ENCODE peak calls at places on chromosome 9, in eight cellular contexts. One of them, this sample, is unnamed.
A peak's percentile ranks its signal among the peaks of the same experiment; 100 is the strongest.

GRCh38 chr9:101528015-101528414 is 5.6 kb upstream of the RNF20 start:
- DNase-seq in activated T-helper 1 cell treated with anti-CD3 and anti-CD28 coated beads, Interleukin-12 subunit alpha, Interleukin-12 subunit beta, Interleukin-2, Interleukin-4 antibody, amounts not matched to agents 30 ng/mL and 10 ng/mL and 1 ng/mL, durations not matched to agents 14 hours and 24 hours and 36 hours: no peak
- DNase-seq in pons: no peak
- DNase-seq in posterior cingulate gyrus: no peak
- DNase-seq in dorsolateral prefrontal cortex: no peak
- DNase-seq in mesothelial cell of epicardium: no peak
- DNase-seq in HCT116: no peak
- DNase-seq in LHCN-M2: no peak
- DNase-seq in this sample: no peak

GRCh38 chr9:105007143-105007542 is 79.2 kb upstream of the ABCA1 start:
- DNase-seq in LHCN-M2: peak; percentile 90
- DNase-seq in dorsolateral prefrontal cortex: no peak
- DNase-seq in mesothelial cell of epicardium: no peak
- DNase-seq in posterior cingulate gyrus: no peak
- DNase-seq in activated T-helper 1 cell treated with anti-CD3 and anti-CD28 coated beads, Interleukin-12 subunit alpha, Interleukin-12 subunit beta, Interleukin-2, Interleukin-4 antibody, amounts not matched to agents 30 ng/mL and 10 ng/mL and 1 ng/mL, durations not matched to agents 14 hours and 24 hours and 36 hours: no peak
- DNase-seq in pons: no peak
- DNase-seq in HCT116: no peak
- DNase-seq in this sample: no peak

GRCh38 chr9:77019810-77020437 is 469 bp downstream of the FOXB2 start:
- DNase-seq in LHCN-M2: no peak
- DNase-seq in dorsolateral prefrontal cortex: no peak
- DNase-seq in mesothelial cell of epicardium: no peak
- DNase-seq in activated T-helper 1 cell treated with anti-CD3 and anti-CD28 coated beads, Interleukin-12 subunit alpha, Interleukin-12 subunit beta, Interleukin-2, Interleukin-4 antibody, amounts not matched to agents 30 ng/mL and 10 ng/mL and 1 ng/mL, durations not matched to agents 14 hours and 24 hours and 36 hours: no peak
- DNase-seq in HCT116: no peak
- DNase-seq in posterior cingulate gyrus: no peak
- DNase-seq in pons: no peak
- DNase-seq in this sample: no peak

GRCh38 chr9:129640871-129641750 is 840 bp downstream of the ASB6 start:
- DNase-seq in pons: no peak
- DNase-seq in mesothelial cell of epicardium: no peak
- DNase-seq in posterior cingulate gyrus: no peak
- DNase-seq in LHCN-M2: no peak
- DNase-seq in activated T-helper 1 cell treated with anti-CD3 and anti-CD28 coated beads, Interleukin-12 subunit alpha, Interleukin-12 subunit beta, Interleukin-2, Interleukin-4 antibody, amounts not matched to agents 30 ng/mL and 10 ng/mL and 1 ng/mL, durations not matched to agents 14 hours and 24 hours and 36 hours: no peak
- DNase-seq in HCT116: no peak
- DNase-seq in dorsolateral prefrontal cortex: no peak
- DNase-seq in this sample: no peak

GRCh38 chr9:93673271-93673843 is 97.0 kb downstream of the PHF2 start:
- DNase-seq in mesothelial cell of epicardium: peak; percentile 31
- DNase-seq in dorsolateral prefrontal cortex: peak; percentile 1
- DNase-seq in posterior cingulate gyrus: peak; percentile 12
- DNase-seq in HCT116: no peak
- DNase-seq in LHCN-M2: peak; percentile 26
- DNase-seq in activated T-helper 1 cell treated with anti-CD3 and anti-CD28 coated beads, Interleukin-12 subunit alpha, Interleukin-12 subunit beta, Interleukin-2, Interleukin-4 antibody, amounts not matched to agents 30 ng/mL and 10 ng/mL and 1 ng/mL, durations not matched to agents 14 hours and 24 hours and 36 hours: no peak
- DNase-seq in pons: no peak
- DNase-seq in this sample: no peak

GRCh38 chr9:88380118-88380517 is 8.1 kb upstream of the SPIN1 start:
- DNase-seq in mesothelial cell of epicardium: no peak
- DNase-seq in pons: no peak
- DNase-seq in LHCN-M2: no peak
- DNase-seq in HCT116: no peak
- DNase-seq in dorsolateral prefrontal cortex: no peak
- DNase-seq in activated T-helper 1 cell treated with anti-CD3 and anti-CD28 coated beads, Interleukin-12 subunit alpha, Interleukin-12 subunit beta, Interleukin-2, Interleukin-4 antibody, amounts not matched to agents 30 ng/mL and 10 ng/mL and 1 ng/mL, durations not matched to agents 14 hours and 24 hours and 36 hours: no peak
- DNase-seq in posterior cingulate gyrus: no peak
- DNase-seq in this sample: no peak

GRCh38 chr9:127769985-127770904 is 8.2 kb downstream of the SH2D3C start:
- DNase-seq in HCT116: no peak
- DNase-seq in mesothelial cell of epicardium: no peak
- DNase-seq in posterior cingulate gyrus: no peak
- DNase-seq in activated T-helper 1 cell treated with anti-CD3 and anti-CD28 coated beads, Interleukin-12 subunit alpha, Interleukin-12 subunit beta, Interleukin-2, Interleukin-4 antibody, amounts not matched to agents 30 ng/mL and 10 ng/mL and 1 ng/mL, durations not matched to agents 14 hours and 24 hours and 36 hours: no peak
- DNase-seq in LHCN-M2: no peak
- DNase-seq in pons: no peak
- DNase-seq in dorsolateral prefrontal cortex: no peak
- DNase-seq in this sample: no peak

GRCh38 chr9:86649913-86650312 is 295.7 kb upstream of the TUT7 start:
- DNase-seq in posterior cingulate gyrus: no peak
- DNase-seq in LHCN-M2: no peak
- DNase-seq in dorsolateral prefrontal cortex: no peak
- DNase-seq in HCT116: no peak
- DNase-seq in pons: no peak
- DNase-seq in mesothelial cell of epicardium: no peak
- DNase-seq in activated T-helper 1 cell treated with anti-CD3 and anti-CD28 coated beads, Interleukin-12 subunit alpha, Interleukin-12 subunit beta, Interleukin-2, Interleukin-4 antibody, amounts not matched to agents 30 ng/mL and 10 ng/mL and 1 ng/mL, durations not matched to agents 14 hours and 24 hours and 36 hours: no peak
- DNase-seq in this sample: no peak

GRCh38 chr9:20781086-20781485 is 97.0 kb downstream of the FOCAD start:
- DNase-seq in pons: no peak
- DNase-seq in LHCN-M2: no peak
- DNase-seq in HCT116: no peak
- DNase-seq in posterior cingulate gyrus: no peak
- DNase-seq in activated T-helper 1 cell treated with anti-CD3 and anti-CD28 coated beads, Interleukin-12 subunit alpha, Interleukin-12 subunit beta, Interleukin-2, Interleukin-4 antibody, amounts not matched to agents 30 ng/mL and 10 ng/mL and 1 ng/mL, durations not matched to agents 14 hours and 24 hours and 36 hours: no peak
- DNase-seq in mesothelial cell of epicardium: no peak
- DNase-seq in dorsolateral prefrontal cortex: no peak
- DNase-seq in this sample: no peak

This sample was measured in D721Med.